ENCODE peak calls at places on chromosomes 11 and 22, in seven cellular contexts. M is foreskin keratinocyte, E is fibroblast of the aortic adventitia, L is pancreas, P is progenitor cell of endocrine pancreas, F is thoracic aorta, C is tibial nerve. B is an unnamed sample.

GRCh38 chr11:118929496-118930151 is 3.9 kb upstream of the BCL9L start:
- DNase-seq in E (peak), M (peak), C (peak), P (peak), L (peak), F (peak), B (peak)

GRCh38 chr11:86617502-86617901 is 54.9 kb downstream of the ME3 start:
- DNase-seq in C (no peak), L (no peak), F (no peak), E (peak), P (no peak), M (no peak), B (no peak)

GRCh38 chr11:78742430-78742829 is 167.8 kb upstream of the NARS2 start:
- DNase-seq in E (peak), C (no peak), F (peak), M (peak), P (no peak), L (peak), B (no peak)

GRCh38 chr11:68936676-68937620 is 33.3 kb downstream of the IGHMBP2 start:
- DNase-seq in L (no peak), P (no peak), M (no peak), C (no peak), E (no peak), F (no peak), B (no peak)

GRCh38 chr11:124114942-124115781 is at the start of gene VWA5A:
- DNase-seq in L (peak), C (peak), E (peak), F (peak), P (no peak), M (peak), B (no peak)

GRCh38 chr11:113193894-113194293 is 120.5 kb upstream of the TTC12 start:
- DNase-seq in C (no peak), M (no peak), F (no peak), E (peak), L (peak), P (no peak), B (no peak)

GRCh38 chr22:29768052-29768680 is 997 bp downstream of the UQCR10 start:
- DNase-seq in M (no peak), F (no peak), C (no peak), L (no peak), E (no peak), P (no peak), B (no peak)

GRCh38 chr11:7512525-7513209 is 1.1 kb upstream of the PPFIBP2 start:
- DNase-seq in C (peak), M (no peak), L (peak), F (peak), E (peak), P (no peak), B (no peak)

GRCh38 chr11:81497202-81497804 is 1236.4 kb downstream of the FAM181B start:
- DNase-seq in L (no peak), M (peak), F (no peak), E (peak), C (no peak), P (no peak), B (no peak)

GRCh38 chr11:91805293-91805692 is 419.3 kb upstream of the FAT3 start:
- DNase-seq in C (no peak), L (no peak), P (no peak), M (no peak), E (no peak), F (no peak), B (no peak)

GRCh38 chr22:24451162-24451561 is 23.8 kb downstream of the ADORA2A start:
- DNase-seq in C (no peak), F (no peak), M (no peak), L (no peak), E (no peak), P (no peak), B (no peak)

GRCh38 chr22:44424867-44425351 is 73.1 kb downstream of the RTL6 start:
- DNase-seq in L (peak), P (no peak), M (no peak), F (no peak), E (no peak), C (no peak), B (no peak)

GRCh38 chr11:27158763-27159679 is 118.4 kb downstream of the BBOX1 start:
- DNase-seq in C (peak), M (peak), L (peak), P (peak), F (peak), E (peak), B (no peak)

GRCh38 chr11:15800121-15800800 is 556.1 kb downstream of the SOX6 start:
- DNase-seq in M (peak), F (peak), P (no peak), E (peak), C (peak), L (no peak), B (no peak)

GRCh38 chr11:35781342-35782171 is 119.0 kb downstream of the TRIM44 start:
- DNase-seq in F (no peak), L (no peak), E (peak), M (peak), P (no peak), C (no peak), B (no peak)

GRCh38 chr11:32940865-32941264 is 48.3 kb downstream of the QSER1 start:
- DNase-seq in M (no peak), C (no peak), L (no peak), F (no peak), E (no peak), P (no peak), B (no peak)

GRCh38 chr11:67301313-67301921 is 1.9 kb upstream of the SSH3 start:
- DNase-seq in M (no peak), C (peak), E (no peak), L (no peak), P (no peak), F (no peak), B (no peak)

GRCh38 chr11:134401825-134402809 is 9.9 kb downstream of the B3GAT1 start:
- DNase-seq in P (no peak), E (no peak), F (no peak), M (no peak), L (no peak), C (no peak), B (no peak)

GRCh38 chr11:108601150-108601549 is 7.6 kb upstream of the EXPH5 start:
- DNase-seq in P (no peak), L (no peak), C (no peak), M (peak), E (no peak), F (no peak), B (no peak)

GRCh38 chr11:8248786-8249185 is 14.9 kb downstream of the LMO1 start:
- DNase-seq in F (no peak), E (no peak), L (no peak), C (no peak), M (no peak), P (no peak), B (no peak)

GRCh38 chr11:79413258-79413657 is 27.6 kb downstream of the TENM4 start:
- DNase-seq in P (no peak), E (peak), L (peak), M (peak), F (peak), C (peak), B (no peak)

GRCh38 chr22:36337365-36338130 is 50.2 kb downstream of the MYH9 start:
- DNase-seq in F (no peak), P (no peak), C (no peak), M (no peak), L (no peak), E (no peak), B (no peak)

GRCh38 chr11:134230339-134230738 is 5.9 kb downstream of the VPS26B start:
- DNase-seq in F (no peak), M (no peak), C (no peak), L (no peak), P (no peak), E (no peak), B (no peak)

GRCh38 chr11:27909386-27909785 is 198.6 kb downstream of the KIF18A start:
- DNase-seq in F (no peak), L (no peak), E (no peak), P (no peak), C (no peak), M (no peak), B (no peak)

GRCh38 chr11:130145975-130146776 is 13.4 kb upstream of the ST14 start:
- DNase-seq in L (peak), P (peak), F (no peak), M (peak), C (no peak), E (no peak), B (no peak)

GRCh38 chr11:111205622-111206385 is 39.7 kb upstream of the POU2AF2 start:
- DNase-seq in F (no peak), P (no peak), E (peak), C (no peak), L (no peak), M (no peak), B (no peak)

GRCh38 chr22:49992921-49993648 is 19.5 kb downstream of the IL17REL start:
- DNase-seq in L (peak), E (peak), M (no peak), C (peak), P (peak), F (peak), B (no peak)

GRCh38 chr11:61834278-61835004 is 6.3 kb downstream of the FADS2 start:
- DNase-seq in C (no peak), F (no peak), L (no peak), M (peak), E (peak), P (no peak), B (no peak)

GRCh38 chr11:66020618-66021357 is 5.5 kb downstream of the CATSPER1 start:
- DNase-seq in F (no peak), C (no peak), M (peak), E (peak), P (no peak), L (no peak), B (no peak)

GRCh38 chr22:17214416-17215043 is 4.7 kb downstream of the ADA2 start:
- DNase-seq in P (no peak), C (no peak), E (no peak), F (no peak), M (no peak), L (no peak), B (no peak)

GRCh38 chr22:17222503-17222902 is 3.3 kb upstream of the ADA2 start:
- DNase-seq in E (no peak), F (no peak), P (no peak), L (no peak), M (no peak), C (no peak), B (no peak)

GRCh38 chr22:17213976-17214375 is 5.3 kb downstream of the ADA2 start:
- DNase-seq in C (no peak), P (no peak), F (no peak), L (peak), E (peak), M (no peak), B (no peak)

GRCh38 chr22:17218341-17218740 is 894 bp downstream of the ADA2 start:
- DNase-seq in E (no peak), C (no peak), F (no peak), M (no peak), L (no peak), P (no peak), B (no peak)

DNA sequence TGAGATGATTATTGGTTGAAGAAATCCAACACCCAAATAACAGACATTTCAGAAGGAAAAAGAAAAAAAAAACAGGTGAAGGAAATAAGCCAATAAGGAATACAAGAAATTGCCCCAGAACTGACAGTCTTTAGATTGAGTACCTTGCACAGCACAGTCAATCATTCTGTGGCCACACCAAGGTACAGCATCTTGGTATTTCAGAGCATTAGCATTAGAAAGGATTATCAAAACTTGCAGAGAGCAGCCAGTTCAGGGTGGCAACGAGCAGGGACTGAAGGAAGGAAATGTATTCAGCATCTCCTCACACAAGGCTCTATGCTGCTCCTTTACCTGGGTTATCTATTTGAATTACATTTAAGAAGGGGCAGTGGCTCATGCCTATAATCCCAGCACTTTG is 2.1 kb downstream of the ADA2 start:
- DNase-seq in E (no peak), C (no peak), F (no peak), L (no peak), M (no peak), P (no peak), B (no peak)
- TF ChIP-seq CTCF in E (no peak), C (no peak), F (no peak), L (no peak), M (no peak), P (no peak), B (no peak)

GRCh38 chr11:88122956-88123355 is 52.3 kb downstream of the RAB38 start:
- DNase-seq in L (no peak), C (no peak), M (no peak), P (no peak), E (no peak), F (no peak), B (no peak)
- TF ChIP-seq CTCF in L (no peak), C (no peak), M (no peak), P (no peak), E (no peak), F (no peak), B (no peak)

GRCh38 chr11:44631831-44632230 is 66.4 kb downstream of the CD82 start:
- DNase-seq in E (no peak), M (no peak), C (no peak), F (no peak), P (no peak), L (peak), B (no peak)

GRCh38 chr11:44632466-44633123 is 67.1 kb downstream of the CD82 start:
- DNase-seq in P (peak), F (no peak), M (no peak), L (peak), E (no peak), C (no peak), B (no peak)

GRCh38 chr11:44630511-44631210 is 65.2 kb downstream of the CD82 start:
- DNase-seq in C (no peak), F (no peak), M (no peak), E (no peak), L (peak), P (peak), B (peak)

GRCh38 chr11:44634401-44635281 is 69.2 kb downstream of the CD82 start:
- DNase-seq in E (peak), L (peak), F (peak), P (no peak), C (no peak), M (peak), B (peak)

DNA sequence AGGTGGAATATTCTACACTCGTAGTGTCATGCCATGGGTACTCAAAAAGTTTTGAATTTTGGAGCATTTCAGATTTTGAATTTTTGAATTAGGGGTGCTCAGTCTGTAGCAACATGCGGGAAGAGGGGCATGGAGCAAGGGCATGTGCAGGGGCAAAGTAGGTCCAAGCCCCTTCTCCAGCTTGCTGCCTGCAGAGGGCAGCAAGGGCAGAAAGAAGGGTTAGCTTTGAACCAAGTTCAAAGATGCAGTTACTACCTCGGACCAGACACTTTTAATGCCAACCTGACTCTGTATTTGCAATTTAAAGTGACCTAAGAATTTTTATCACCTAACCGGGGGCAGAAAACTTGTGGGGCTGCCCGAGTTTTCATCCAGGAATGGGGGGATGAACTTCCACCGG is 68.2 kb downstream of the CD82 start:
- DNase-seq in L (no peak), C (no peak), E (no peak), M (no peak), P (no peak), F (no peak), B (no peak)
- TF ChIP-seq CTCF in L (no peak), C (no peak), E (peak), M (peak), P (peak), F (no peak), B (peak)

GRCh38 chr11:3049430-3050243 is 7.6 kb downstream of the CARS1 start:
- DNase-seq in E (peak), C (peak), L (peak), F (peak), P (no peak), M (peak), B (no peak)
- TF ChIP-seq CTCF in E (peak), C (peak), L (no peak), F (peak), P (no peak), M (peak), B (no peak)

GRCh38 chr22:41991111-41991510 is 7.5 kb upstream of the WBP2NL start:
- DNase-seq in M (no peak), L (no peak), P (no peak), F (no peak), E (no peak), C (no peak), B (no peak)
- TF ChIP-seq CTCF in M (no peak), L (no peak), P (no peak), F (no peak), E (no peak), C (no peak), B (no peak)

DNA sequence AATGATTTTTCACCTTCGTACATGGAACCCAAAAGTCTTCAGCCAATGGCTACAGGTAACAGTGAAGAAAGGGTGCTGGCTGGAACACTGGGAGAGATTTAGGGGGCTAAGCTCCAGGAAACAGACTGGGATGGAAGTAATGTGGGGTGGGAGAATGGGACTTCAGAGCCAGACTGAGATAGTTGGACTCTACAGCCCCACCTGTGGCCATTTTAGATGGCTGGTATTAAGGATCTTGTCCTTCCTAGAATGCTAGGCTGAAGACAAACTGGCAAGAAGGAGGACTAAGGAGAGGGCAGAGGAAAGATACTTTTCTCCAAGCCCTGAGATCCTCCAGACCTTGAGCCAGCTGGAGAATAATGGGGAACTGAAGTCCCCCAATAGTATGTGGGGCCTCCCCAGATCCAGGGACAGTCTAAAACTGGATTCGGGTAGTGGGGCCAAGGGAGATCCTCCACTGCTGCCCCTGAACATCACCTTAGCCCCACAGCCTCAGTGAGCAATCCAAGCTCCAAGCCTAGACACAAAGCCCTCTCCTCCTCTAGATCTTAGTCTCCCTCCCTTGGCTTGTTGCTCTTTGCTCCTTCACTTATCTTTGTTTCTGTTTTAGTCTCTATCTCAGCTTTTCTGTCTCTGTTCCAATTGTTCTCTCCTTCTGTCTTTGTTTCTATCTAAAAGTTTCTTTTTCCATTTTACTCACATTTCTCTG is 16.1 kb upstream of the RRAS2 start:
- DNase-seq in P (no peak), E (no peak), M (no peak), L (no peak), C (no peak), F (no peak), B (no peak)
- TF ChIP-seq CTCF in P (peak), E (peak), M (peak), L (no peak), C (no peak), F (no peak), B (peak)